ENCODE peak calls at places on chromosomes 16 and 17, in eight cellular contexts. S is neural progenitor cell, E is left lung, R is lower lobe of right lung, V is PC-9, A is heart left ventricle, G is prostate gland, Z is sigmoid colon. W is an unnamed sample.
A peak's percentile ranks its signal among the peaks of the same experiment; 100 is the strongest.

GRCh38 chr17:51373489-51374194 is 113.3 kb downstream of the UTP18 start:
- DNase-seq in S (no peak), E (no peak), R (no peak), V (no peak), A (no peak), G (no peak), Z (no peak), W (no peak)

GRCh38 chr17:59167571-59168001 is 12.0 kb downstream of the PRR11 start:
- DNase-seq in S (no peak), E (no peak), R (no peak), V (no peak), A (no peak), G (no peak), Z (no peak), W (no peak)

GRCh38 chr17:4987767-4988083 is 250 bp upstream of the CAMTA2 start:
- DNase-seq in S (no peak), E (no peak), R (no peak), V (no peak), A (no peak), G (no peak), Z (no peak), W (no peak)

GRCh38 chr17:43881176-43881575 is 26.2 kb downstream of the MPP2 start:
- DNase-seq in S (no peak), E (no peak), R (no peak), V (no peak), A (peak; percentile 53), G (no peak), Z (no peak), W (no peak)

GRCh38 chr16:19688396-19689024 is 29.5 kb downstream of the KNOP1 start:
- DNase-seq in S (no peak), E (no peak), R (no peak), V (no peak), A (no peak), G (no peak), Z (no peak), W (no peak)

GRCh38 chr17:48160177-48160967 is 52.8 kb downstream of the SNX11 start:
- DNase-seq in S (no peak), E (no peak), R (no peak), V (no peak), A (no peak), G (no peak), Z (no peak), W (no peak)

GRCh38 chr17:11701906-11702305 is 103.6 kb downstream of the DNAH9 start:
- DNase-seq in S (no peak), E (no peak), R (no peak), V (no peak), A (no peak), G (no peak), Z (no peak), W (no peak)

GRCh38 chr16:84765606-84766580 is 53.9 kb upstream of the CRISPLD2 start:
- DNase-seq in S (no peak), E (no peak), R (no peak), V (no peak), A (no peak), G (no peak), Z (peak; percentile 56), W (no peak)

GRCh38 chr17:69130627-69131293 is 10.9 kb downstream of the ABCA6 start:
- DNase-seq in S (no peak), E (no peak), R (no peak), V (no peak), A (no peak), G (no peak), Z (no peak), W (no peak)

GRCh38 chr17:80803451-80804428 is 187.9 kb upstream of the CHMP6 start:
- DNase-seq in S (no peak), E (peak; percentile 28), R (no peak), V (no peak), A (no peak), G (no peak), Z (no peak), W (no peak)

GRCh38 chr17:73988110-73988509 is 215.4 kb upstream of the RPL38 start:
- DNase-seq in S (no peak), E (no peak), R (no peak), V (no peak), A (no peak), G (no peak), Z (no peak), W (no peak)

GRCh38 chr17:49788443-49789277 is at the start of gene KAT7:
- DNase-seq in S (peak; percentile 99), E (peak; percentile 99), R (peak; percentile 99), V (peak; percentile 98), A (peak; percentile 99), G (peak; percentile 100), Z (peak; percentile 100), W (peak; percentile 100)

GRCh38 chr17:12530126-12530525 is 135.6 kb upstream of the MYOCD start:
- DNase-seq in S (no peak), E (no peak), R (no peak), V (no peak), A (no peak), G (no peak), Z (no peak), W (no peak)

GRCh38 chr16:87675111-87675510 is 72.8 kb downstream of the JPH3 start:
- DNase-seq in S (peak; percentile 32), E (no peak), R (no peak), V (no peak), A (no peak), G (no peak), Z (no peak), W (no peak)

GRCh38 chr17:27544350-27545131 is 86.4 kb upstream of the LGALS9 start:
- DNase-seq in S (no peak), E (no peak), R (no peak), V (peak; percentile 53), A (no peak), G (no peak), Z (no peak), W (peak; percentile 35)

GRCh38 chr17:27458524-27458908 is 2.3 kb downstream of the KSR1 start:
- DNase-seq in S (no peak), E (no peak), R (no peak), V (no peak), A (no peak), G (no peak), Z (no peak), W (no peak)

GRCh38 chr16:24943471-24943870 is 71.7 kb downstream of the ARHGAP17 start:
- DNase-seq in S (no peak), E (no peak), R (no peak), V (no peak), A (no peak), G (no peak), Z (no peak), W (no peak)

GRCh38 chr17:32876414-32877163 is at the start of gene MYO1D:
- DNase-seq in S (peak; percentile 71), E (peak; percentile 79), R (peak; percentile 83), V (peak; percentile 62), A (no peak), G (peak; percentile 53), Z (peak; percentile 74), W (peak; percentile 75)

GRCh38 chr17:4049546-4049945 is 85.3 kb upstream of the ATP2A3 start:
- DNase-seq in S (peak; percentile 28), E (no peak), R (no peak), V (no peak), A (no peak), G (no peak), Z (no peak), W (no peak)

GRCh38 chr16:3838600-3839401 is 41.7 kb downstream of the CREBBP start:
- DNase-seq in S (no peak), E (no peak), R (no peak), V (no peak), A (no peak), G (no peak), Z (no peak), W (no peak)

GRCh38 chr16:71675380-71675779 is 49.1 kb downstream of the PHLPP2 start:
- DNase-seq in S (no peak), E (no peak), R (no peak), V (no peak), A (no peak), G (no peak), Z (no peak), W (no peak)

GRCh38 chr17:57866319-57866718 is 16.5 kb upstream of the MRPS23 start:
- DNase-seq in S (no peak), E (no peak), R (no peak), V (no peak), A (no peak), G (no peak), Z (peak; percentile 58), W (no peak)
- H3K4me1 ChIP-seq in S (peaks cover 33% of the 10 kb centered on the region), E (peaks cover 40% of the 10 kb centered on the region), R (peaks cover 27% of the 10 kb centered on the region), V (peaks cover 25% of the 10 kb centered on the region), A (peaks cover 25% of the 10 kb centered on the region), G (peaks cover 20% of the 10 kb centered on the region), Z (peaks cover 68% of the 10 kb centered on the region), W (peaks cover 3% of the 10 kb centered on the region)

GRCh38 chr16:68486671-68487495 is 38.6 kb upstream of the SMPD3 start:
- DNase-seq in S (peak; percentile 28), E (no peak), R (no peak), V (no peak), A (no peak), G (no peak), Z (no peak), W (no peak)
- H3K27ac ChIP-seq in S (no peak overlapping the region), E (no peak overlapping the region), R (peak overlapping the region; percentile 3), V (no peak overlapping the region), A (no peak overlapping the region), G (no peak overlapping the region), Z (no peak overlapping the region), W (no peak overlapping the region)

GRCh38 chr16:82636485-82636884 is 9.7 kb downstream of the CDH13 start:
- DNase-seq in S (no peak), E (no peak), R (no peak), V (no peak), A (no peak), G (no peak), Z (no peak), W (no peak)
- H3K4me1 ChIP-seq in S (no peaks in the 10 kb centered on the region), E (no peaks in the 10 kb centered on the region), R (no peaks in the 10 kb centered on the region), V (no peaks in the 10 kb centered on the region), A (peaks cover 26% of the 10 kb centered on the region), G (no peaks in the 10 kb centered on the region), Z (peaks cover 8% of the 10 kb centered on the region), W (peaks cover 14% of the 10 kb centered on the region)

GRCh38 chr17:64124609-64125008 is 5.3 kb downstream of the ERN1 start:
- DNase-seq in S (no peak), E (no peak), R (no peak), V (no peak), A (no peak), G (no peak), Z (no peak), W (no peak)
- H3K27ac ChIP-seq in S (no peak overlapping the region), E (no peak overlapping the region), R (no peak overlapping the region), V (no peak overlapping the region), A (no peak overlapping the region), G (no peak overlapping the region), Z (no peak overlapping the region), W (no peak overlapping the region)

DNA sequence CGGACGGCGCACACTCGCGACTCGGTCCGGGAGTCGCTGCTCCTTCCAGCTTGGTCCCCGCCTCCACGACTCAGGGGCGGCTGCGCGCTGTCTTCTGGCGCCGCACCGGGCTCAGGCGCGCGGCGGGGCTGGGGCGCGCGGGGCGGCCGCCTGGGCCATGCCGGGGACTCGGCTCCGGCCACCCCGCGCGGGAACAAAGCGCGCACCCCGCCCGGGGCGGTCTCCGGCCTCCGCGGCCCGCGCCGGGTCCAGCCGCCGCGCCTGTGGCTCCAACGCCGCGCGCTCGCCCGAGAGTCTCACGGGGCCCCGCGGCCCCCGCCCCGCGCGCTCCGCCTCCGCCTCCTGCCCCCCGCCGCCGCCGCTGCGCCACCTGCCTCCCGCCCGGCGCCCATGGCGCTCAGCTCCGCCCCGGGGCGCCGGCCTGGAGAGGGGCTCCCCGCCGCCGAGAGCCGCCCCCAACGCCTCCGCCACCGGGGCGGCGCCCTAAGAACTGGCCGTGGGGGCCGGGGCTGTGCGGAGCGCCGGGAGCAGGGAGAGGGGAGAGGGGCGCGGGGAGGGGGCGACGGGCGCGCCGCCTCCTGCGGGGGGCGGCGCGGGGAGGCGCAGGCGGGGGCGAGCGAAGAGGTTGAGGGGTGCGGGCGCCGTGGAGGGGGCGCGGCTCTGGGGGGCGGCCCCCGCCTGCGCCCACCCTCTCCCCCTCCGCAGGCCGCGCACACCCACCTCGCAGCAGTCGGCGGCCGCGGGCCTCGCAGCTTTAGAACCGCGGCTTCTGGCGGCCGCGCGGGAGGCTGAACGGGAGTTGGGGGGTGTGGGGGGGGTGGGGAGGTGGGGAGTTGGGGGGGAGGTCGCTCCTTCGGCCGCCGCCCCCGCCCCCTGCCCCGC is 35.7 kb downstream of the CBFA2T3 start:
- DNase-seq in S (peak; percentile 68), E (no peak), R (no peak), V (no peak), A (peak; percentile 75), G (no peak), Z (no peak), W (peak; percentile 79)
- H3K4me1 ChIP-seq in S (no peaks in the 10 kb centered on the region), E (peaks cover 59% of the 10 kb centered on the region), R (peaks cover 49% of the 10 kb centered on the region), V (peaks cover 2% of the 10 kb centered on the region), A (peaks cover 27% of the 10 kb centered on the region), G (no peaks in the 10 kb centered on the region), Z (peaks cover 44% of the 10 kb centered on the region), W (peaks cover 2% of the 10 kb centered on the region)